ENCODE peak calls at places on chromosomes 4 and X, in four cellular contexts. V is T-cell, I is NCI-H2029, D is T-helper 2 cell. X is an unnamed sample.

GRCh38 chrX:153526040-153526439 is 8.6 kb downstream of the ATP2B3 start:
- DNase-seq in V (no peak), D (no peak), I (no peak), X (no peak)

GRCh38 chr4:185304944-185305690 is 90.6 kb downstream of the LRP2BP start:
- DNase-seq in D (no peak), V (no peak), I (no peak), X (no peak)

GRCh38 chr4:165402375-165402774 is 23.6 kb downstream of the CPE start:
- DNase-seq in V (no peak), I (no peak), D (no peak), X (peak)

GRCh38 chr4:90069151-90069550 is 58.0 kb upstream of the CCSER1 start:
- DNase-seq in D (no peak), I (no peak), V (no peak), X (no peak)

GRCh38 chr4:151887151-151887815 is 126.5 kb upstream of the GATB start:
- DNase-seq in D (no peak), I (no peak), V (no peak), X (no peak)

GRCh38 chr4:156137971-156138581 is 184.4 kb upstream of the CTSO start:
- DNase-seq in V (no peak), I (no peak), D (no peak), X (no peak)

GRCh38 chrX:39900788-39901170 is 197.0 kb downstream of the BCOR start:
- DNase-seq in I (no peak), V (no peak), D (no peak), X (no peak)

GRCh38 chr4:165814256-165815010 is 58.6 kb upstream of the TLL1 start:
- DNase-seq in D (no peak), I (no peak), V (no peak), X (no peak)

GRCh38 chr4:152515678-152516077 is 20.2 kb downstream of the FBXW7 start:
- DNase-seq in I (no peak), V (no peak), D (no peak), X (peak)

GRCh38 chr4:184722798-184723197 is 11.1 kb downstream of the CENPU start:
- DNase-seq in D (no peak), I (no peak), V (no peak), X (no peak)

GRCh38 chrX:12981880-12982279 is 7.0 kb downstream of the TMSB4X start:
- DNase-seq in I (no peak), D (no peak), V (no peak), X (no peak)

GRCh38 chr4:113644398-113644797 is 117.1 kb downstream of the CAMK2D start:
- DNase-seq in I (no peak), V (no peak), D (no peak), X (no peak)

GRCh38 chr4:184774152-184774551 is 40.3 kb upstream of the CENPU start:
- DNase-seq in V (no peak), D (no peak), I (no peak), X (no peak)

GRCh38 chrX:112888916-112889315 is 48.3 kb upstream of the AMOT start:
- DNase-seq in I (no peak), D (no peak), V (no peak), X (no peak)

GRCh38 chr4:159174645-159175147 is 71.8 kb downstream of the RAPGEF2 start:
- DNase-seq in D (no peak), I (peak), V (no peak), X (no peak)

GRCh38 chr4:156615066-156615514 is 356.5 kb downstream of the PDGFC start:
- DNase-seq in I (no peak), D (no peak), V (no peak), X (no peak)

GRCh38 chrX:110394653-110395052 is 36.0 kb downstream of the RTL9 start:
- DNase-seq in V (no peak), D (no peak), I (no peak), X (peak)

GRCh38 chrX:39611468-39611867 is 486.3 kb downstream of the BCOR start:
- DNase-seq in V (no peak), D (no peak), I (no peak), X (peak)

GRCh38 chrX:118251251-118251650 is 94.7 kb upstream of the WDR44 start:
- DNase-seq in D (no peak), V (no peak), I (no peak), X (no peak)

X was measured in K562.